ENCODE peak calls at places on chromosomes 16 and 17, in four cellular contexts. P is EH, S is colonic mucosa, Y is COR-L47. E is an unnamed sample.

GRCh38 chr16:71746442-71747046 is 22.0 kb upstream of the PHLPP2 start:
- DNase-seq in Y (no peak), P (peak), S (peak), E (no peak)

GRCh38 chr17:17836818-17837379 is at the start of gene SREBF1:
- DNase-seq in S (peak), P (peak), Y (no peak), E (peak)

GRCh38 chr16:87041286-87041685 is 275.9 kb downstream of the C16orf95 start:
- DNase-seq in S (no peak), P (no peak), Y (no peak), E (no peak)

GRCh38 chr17:37527249-37527851 is 37.7 kb downstream of the DUSP14 start:
- DNase-seq in P (peak), Y (peak), S (peak), E (no peak)

GRCh38 chr16:67244387-67245188 is 2.7 kb downstream of the FHOD1 start:
- DNase-seq in S (peak), P (peak), Y (no peak), E (peak)

GRCh38 chr17:17228521-17229279 is 8.3 kb downstream of the FLCN start:
- DNase-seq in S (no peak), P (no peak), Y (no peak), E (no peak)

GRCh38 chr16:50611332-50611934 is 63.2 kb downstream of the NKD1 start:
- DNase-seq in Y (no peak), S (no peak), P (peak), E (no peak)

GRCh38 chr17:30415491-30415890 is 36.8 kb downstream of the CPD start:
- DNase-seq in S (no peak), Y (no peak), P (peak), E (no peak)

GRCh38 chr17:2710075-2710803 is 1.3 kb downstream of the CLUH start:
- DNase-seq in P (peak), Y (no peak), S (no peak), E (no peak)

GRCh38 chr16:27748868-27749546 is 199.1 kb downstream of the KATNIP start:
- DNase-seq in Y (peak), P (peak), S (peak), E (no peak)

GRCh38 chr17:42780816-42781638 is 617 bp downstream of the WNK4 start:
- DNase-seq in P (no peak), S (no peak), Y (no peak), E (no peak)

GRCh38 chr17:1267471-1267947 is 2.7 kb upstream of the BHLHA9 start:
- DNase-seq in P (peak), S (peak), Y (no peak), E (peak)

GRCh38 chr17:45345554-45346254 is 28.9 kb upstream of the MAP3K14 start:
- DNase-seq in P (peak), S (no peak), Y (no peak), E (no peak)

GRCh38 chr17:64423881-64424280 is 25.0 kb upstream of the MILR1 start:
- DNase-seq in S (no peak), P (peak), Y (no peak), E (no peak)

GRCh38 chr17:21174719-21175118 is 39.2 kb downstream of the TMEM11 start:
- DNase-seq in P (peak), Y (no peak), S (no peak), E (peak)

GRCh38 chr17:31739300-31739699 is 119.7 kb downstream of the COPRS start:
- DNase-seq in S (no peak), P (peak), Y (no peak), E (no peak)

GRCh38 chr17:19592316-19592715 is 56.2 kb upstream of the ALDH3A2 start:
- DNase-seq in Y (no peak), S (no peak), P (no peak), E (no peak)

GRCh38 chr17:76255801-76256429 is 9.2 kb upstream of the UBALD2 start:
- DNase-seq in S (no peak), P (no peak), Y (no peak), E (no peak)

GRCh38 chr17:4642286-4642685 is 808 bp upstream of the ALOX15 start:
- DNase-seq in Y (no peak), S (no peak), P (no peak), E (no peak)

GRCh38 chr17:17605747-17606083 is 14.2 kb upstream of the PEMT start:
- DNase-seq in Y (no peak), S (no peak), P (peak), E (no peak)

GRCh38 chr17:64036198-64036922 is 15.9 kb upstream of the ICAM2 start:
- DNase-seq in P (no peak), S (peak), Y (no peak), E (no peak)

GRCh38 chr17:57421393-57421717 is 165.0 kb downstream of the MSI2 start:
- DNase-seq in S (no peak), P (no peak), Y (no peak), E (no peak)

GRCh38 chr17:70875729-70876344 is 706.5 kb downstream of the KCNJ2 start:
- DNase-seq in P (no peak), S (no peak), Y (no peak), E (no peak)

GRCh38 chr16:53664724-53665345 is 38.8 kb downstream of the RPGRIP1L start:
- DNase-seq in P (peak), S (no peak), Y (no peak), E (no peak)

GRCh38 chr17:75512946-75513666 is 2.2 kb downstream of the CASKIN2 start:
- DNase-seq in S (no peak), P (peak), Y (no peak), E (no peak)

GRCh38 chr17:50027639-50028206 is 28.2 kb upstream of the ITGA3 start:
- DNase-seq in P (peak), S (peak), Y (no peak), E (peak)